ENCODE peak calls at places on chromosomes 4 and X, in seven cellular contexts. B is activated CD4-positive, alpha-beta T cell treated with anti-CD3 and anti-CD28 coated beads for 24 hours; O is activated CD4-positive, CD25-positive, alpha-beta regulatory T cell; N is left cardiac atrium; G is nucleus accumbens; E is EL; C is H7. A is an unnamed sample.

GRCh38 chr4:604131-604530 is 21.2 kb upstream of the PDE6B start:
- DNase-seq in G (no peak), C (no peak), O (no peak), B (no peak), E (no peak), N (no peak), A (no peak)

GRCh38 chr4:15525080-15525479 is 55.4 kb downstream of the CC2D2A start:
- DNase-seq in O (no peak), C (no peak), B (no peak), G (no peak), N (no peak), E (no peak), A (no peak)

GRCh38 chr4:38867478-38868054 is at the start of gene FAM114A1:
- DNase-seq in G (peak), N (peak), B (no peak), O (no peak), C (peak), E (peak), A (peak)

GRCh38 chr4:88659061-88659889 is 38.4 kb downstream of the NAP1L5 start:
- DNase-seq in C (peak), B (peak), G (peak), E (peak), N (peak), O (no peak), A (no peak)

GRCh38 chr4:67082746-67083145 is 462.6 kb downstream of the CENPC start:
- DNase-seq in E (no peak), G (no peak), N (no peak), C (no peak), O (no peak), B (no peak), A (no peak)

GRCh38 chrX:129653985-129654651 is 638 bp downstream of the APLN start:
- DNase-seq in N (no peak), G (no peak), B (no peak), E (peak), O (no peak), C (peak), A (no peak)

GRCh38 chrX:40644175-40644574 is 3.2 kb downstream of the CXorf38 start:
- DNase-seq in N (no peak), O (no peak), C (no peak), B (no peak), G (no peak), E (peak), A (no peak)

GRCh38 chr4:175772170-175772685 is 39.8 kb downstream of the GPM6A start:
- DNase-seq in N (no peak), C (no peak), E (no peak), G (no peak), O (no peak), B (no peak), A (no peak)

GRCh38 chr4:40150932-40151331 is 45.9 kb upstream of the RHOH start:
- DNase-seq in O (no peak), E (no peak), C (no peak), G (no peak), N (no peak), B (no peak), A (no peak)

GRCh38 chr4:106676173-106676921 is 307.8 kb upstream of the GIMD1 start:
- DNase-seq in E (peak), B (no peak), O (no peak), G (no peak), N (no peak), C (no peak), A (no peak)

GRCh38 chr4:80201326-80202151 is 4.2 kb downstream of the PRDM8 start:
- DNase-seq in C (peak), N (peak), O (peak), G (no peak), B (no peak), E (peak), A (peak)

GRCh38 chrX:123159403-123159802 is 24.7 kb upstream of the GRIA3 start:
- DNase-seq in G (no peak), O (no peak), C (no peak), N (no peak), B (no peak), E (no peak), A (no peak)

GRCh38 chr4:124199755-124200154 is 512.8 kb downstream of the ANKRD50 start:
- DNase-seq in G (no peak), E (peak), C (no peak), O (no peak), B (no peak), N (no peak), A (no peak)

GRCh38 chrX:39414290-39414847 is 613.1 kb downstream of the MID1IP1 start:
- DNase-seq in E (no peak), B (no peak), C (no peak), G (no peak), O (no peak), N (no peak), A (no peak)

GRCh38 chrX:153725039-153725831 is 579 bp downstream of the ABCD1 start:
- DNase-seq in O (no peak), G (no peak), C (peak), E (no peak), B (no peak), N (no peak), A (no peak)

GRCh38 chr4:106809083-106809482 is 227.0 kb downstream of the DKK2 start:
- DNase-seq in B (no peak), N (no peak), E (peak), O (no peak), C (no peak), G (no peak), A (no peak)

GRCh38 chr4:40586034-40586433 is 43.6 kb downstream of the RBM47 start:
- DNase-seq in E (no peak), N (no peak), B (no peak), O (no peak), C (no peak), G (no peak), A (no peak)

GRCh38 chr4:53123171-53123570 is 242.7 kb downstream of the SCFD2 start:
- DNase-seq in B (no peak), G (no peak), O (no peak), C (no peak), E (no peak), N (no peak), A (no peak)

GRCh38 chr4:77595361-77595973 is 10.2 kb upstream of the CXCL13 start:
- DNase-seq in B (no peak), E (no peak), O (no peak), G (no peak), N (no peak), C (no peak), A (no peak)

GRCh38 chr4:113997206-113997605 is 17.8 kb upstream of the ARSJ start:
- DNase-seq in E (no peak), O (no peak), B (no peak), N (no peak), C (no peak), G (no peak), A (no peak)

GRCh38 chr4:119209077-119209476 is 3.4 kb upstream of the USP53 start:
- DNase-seq in O (peak), G (no peak), N (no peak), B (peak), E (peak), C (no peak), A (no peak)

GRCh38 chrX:136880452-136881013 is at the start of gene RBMX:
- DNase-seq in E (peak), N (peak), C (peak), G (peak), B (peak), O (peak), A (peak)

A was measured in Right ventricle myocardium inferior.